ENCODE peak calls at places on chromosomes 5 and 9, in eight cellular contexts. One of them, this sample, is unnamed.
A peak's percentile ranks its signal among the peaks of the same experiment; 100 is the strongest.

GRCh38 chr5:95403996-95404395 is 12.8 kb downstream of the FAM81B start:
- DNase-seq in osteoblast: peak; percentile 65
- DNase-seq in AG08395: peak; percentile 5
- DNase-seq in progenitor cell of endocrine pancreas: no peak
- DNase-seq in fibroblast of villous mesenchyme: no peak
- DNase-seq in SK-N-DZ: no peak
- DNase-seq in GM12891: no peak
- DNase-seq in IMR-90: no peak
- DNase-seq in this sample: no peak

GRCh38 chr5:15938961-15939360 is 240.6 kb downstream of the MARCHF11 start:
- DNase-seq in progenitor cell of endocrine pancreas: no peak
- DNase-seq in AG08395: peak; percentile 93
- DNase-seq in osteoblast: peak; percentile 96
- DNase-seq in SK-N-DZ: no peak
- DNase-seq in fibroblast of villous mesenchyme: peak; percentile 19
- DNase-seq in IMR-90: peak; percentile 93
- DNase-seq in GM12891: no peak
- DNase-seq in this sample: no peak

GRCh38 chr5:159855476-159856157 is 60.7 kb upstream of the ADRA1B start:
- DNase-seq in GM12891: no peak
- DNase-seq in fibroblast of villous mesenchyme: no peak
- DNase-seq in AG08395: no peak
- DNase-seq in SK-N-DZ: no peak
- DNase-seq in osteoblast: peak; percentile 52
- DNase-seq in progenitor cell of endocrine pancreas: no peak
- DNase-seq in IMR-90: peak; percentile 15
- DNase-seq in this sample: no peak

GRCh38 chr9:72592501-72593403 is 71.3 kb downstream of the TMC1 start:
- DNase-seq in IMR-90: peak; percentile 72
- DNase-seq in osteoblast: no peak
- DNase-seq in progenitor cell of endocrine pancreas: no peak
- DNase-seq in SK-N-DZ: peak; percentile 32
- DNase-seq in GM12891: no peak
- DNase-seq in AG08395: peak; percentile 61
- DNase-seq in fibroblast of villous mesenchyme: peak; percentile 78
- DNase-seq in this sample: no peak

GRCh38 chr5:66440202-66440680 is 156.0 kb upstream of the MAST4 start:
- DNase-seq in IMR-90: peak; percentile 4
- DNase-seq in osteoblast: peak; percentile 64
- DNase-seq in progenitor cell of endocrine pancreas: no peak
- DNase-seq in GM12891: no peak
- DNase-seq in AG08395: peak; percentile 60
- DNase-seq in SK-N-DZ: no peak
- DNase-seq in fibroblast of villous mesenchyme: peak; percentile 3
- DNase-seq in this sample: no peak

GRCh38 chr9:96080364-96080763 is 204.9 kb downstream of the ERCC6L2 start:
- DNase-seq in IMR-90: no peak
- DNase-seq in osteoblast: no peak
- DNase-seq in GM12891: no peak
- DNase-seq in progenitor cell of endocrine pancreas: no peak
- DNase-seq in fibroblast of villous mesenchyme: no peak
- DNase-seq in AG08395: no peak
- DNase-seq in SK-N-DZ: no peak
- DNase-seq in this sample: no peak

GRCh38 chr9:96386157-96386556 is 2.6 kb upstream of the SLC35D2 start:
- DNase-seq in fibroblast of villous mesenchyme: no peak
- DNase-seq in SK-N-DZ: no peak
- DNase-seq in GM12891: no peak
- DNase-seq in AG08395: no peak
- DNase-seq in osteoblast: no peak
- DNase-seq in IMR-90: no peak
- DNase-seq in progenitor cell of endocrine pancreas: no peak
- DNase-seq in this sample: no peak

GRCh38 chr5:139443766-139444473 is 4.6 kb upstream of the DNAJC18 start:
- DNase-seq in osteoblast: peak; percentile 57
- DNase-seq in IMR-90: peak; percentile 80
- DNase-seq in SK-N-DZ: no peak
- DNase-seq in AG08395: peak; percentile 77
- DNase-seq in fibroblast of villous mesenchyme: peak; percentile 76
- DNase-seq in progenitor cell of endocrine pancreas: no peak
- DNase-seq in GM12891: no peak
- DNase-seq in this sample: no peak

GRCh38 chr9:20256284-20256948 is 365.9 kb downstream of the MLLT3 start:
- DNase-seq in osteoblast: no peak
- DNase-seq in progenitor cell of endocrine pancreas: no peak
- DNase-seq in GM12891: no peak
- DNase-seq in SK-N-DZ: no peak
- DNase-seq in AG08395: no peak
- DNase-seq in IMR-90: no peak
- DNase-seq in fibroblast of villous mesenchyme: no peak
- DNase-seq in this sample: no peak

GRCh38 chr9:137031904-137032639 is at the start of gene FUT7:
- DNase-seq in SK-N-DZ: no peak
- DNase-seq in osteoblast: no peak
- DNase-seq in AG08395: no peak
- DNase-seq in fibroblast of villous mesenchyme: no peak
- DNase-seq in IMR-90: no peak
- DNase-seq in GM12891: no peak
- DNase-seq in progenitor cell of endocrine pancreas: no peak
- DNase-seq in this sample: no peak

GRCh38 chr5:44183753-44184152 is 205.5 kb downstream of the FGF10 start:
- DNase-seq in progenitor cell of endocrine pancreas: no peak
- DNase-seq in IMR-90: no peak
- DNase-seq in fibroblast of villous mesenchyme: no peak
- DNase-seq in SK-N-DZ: no peak
- DNase-seq in GM12891: no peak
- DNase-seq in AG08395: no peak
- DNase-seq in osteoblast: no peak
- DNase-seq in this sample: no peak

GRCh38 chr5:27316283-27316675 is 277.9 kb upstream of the CDH9 start:
- DNase-seq in progenitor cell of endocrine pancreas: no peak
- DNase-seq in osteoblast: peak; percentile 73
- DNase-seq in IMR-90: peak; percentile 86
- DNase-seq in fibroblast of villous mesenchyme: peak; percentile 61
- DNase-seq in GM12891: no peak
- DNase-seq in AG08395: peak; percentile 11
- DNase-seq in SK-N-DZ: no peak
- DNase-seq in this sample: no peak

GRCh38 chr5:8840237-8840636 is 705.6 kb downstream of the SEMA5A start:
- DNase-seq in IMR-90: no peak
- DNase-seq in osteoblast: no peak
- DNase-seq in SK-N-DZ: no peak
- DNase-seq in GM12891: no peak
- DNase-seq in AG08395: no peak
- DNase-seq in progenitor cell of endocrine pancreas: no peak
- DNase-seq in fibroblast of villous mesenchyme: no peak
- DNase-seq in this sample: no peak

GRCh38 chr5:53378590-53379247 is 101.7 kb upstream of the FST start:
- DNase-seq in IMR-90: peak; percentile 90
- DNase-seq in AG08395: peak; percentile 61
- DNase-seq in SK-N-DZ: no peak
- DNase-seq in GM12891: no peak
- DNase-seq in fibroblast of villous mesenchyme: peak; percentile 73
- DNase-seq in progenitor cell of endocrine pancreas: no peak
- DNase-seq in osteoblast: no peak
- DNase-seq in this sample: no peak

GRCh38 chr9:76519027-76519835 is 60.2 kb downstream of the GCNT1 start:
- DNase-seq in GM12891: no peak
- DNase-seq in fibroblast of villous mesenchyme: no peak
- DNase-seq in SK-N-DZ: no peak
- DNase-seq in IMR-90: no peak
- DNase-seq in AG08395: no peak
- DNase-seq in osteoblast: no peak
- DNase-seq in progenitor cell of endocrine pancreas: no peak
- DNase-seq in this sample: no peak

GRCh38 chr5:75050415-75050814 is 1.9 kb downstream of the GCNT4 start:
- DNase-seq in osteoblast: no peak
- DNase-seq in GM12891: no peak
- DNase-seq in fibroblast of villous mesenchyme: no peak
- DNase-seq in AG08395: no peak
- DNase-seq in progenitor cell of endocrine pancreas: no peak
- DNase-seq in SK-N-DZ: peak; percentile 40
- DNase-seq in IMR-90: no peak
- DNase-seq in this sample: no peak

GRCh38 chr5:164303646-164304225 is 798.3 kb downstream of the MAT2B start:
- DNase-seq in progenitor cell of endocrine pancreas: no peak
- DNase-seq in GM12891: no peak
- DNase-seq in osteoblast: no peak
- DNase-seq in AG08395: no peak
- DNase-seq in fibroblast of villous mesenchyme: no peak
- DNase-seq in IMR-90: no peak
- DNase-seq in SK-N-DZ: no peak
- DNase-seq in this sample: no peak

GRCh38 chr5:124453221-124454032 is 293.0 kb downstream of the ZNF608 start:
- DNase-seq in IMR-90: peak; percentile 89
- DNase-seq in progenitor cell of endocrine pancreas: no peak
- DNase-seq in fibroblast of villous mesenchyme: peak; percentile 44
- DNase-seq in GM12891: no peak
- DNase-seq in osteoblast: peak; percentile 79
- DNase-seq in AG08395: peak; percentile 60
- DNase-seq in SK-N-DZ: no peak
- DNase-seq in this sample: no peak

GRCh38 chr5:101995585-101995984 is 300.5 kb downstream of the SLCO4C1 start:
- DNase-seq in GM12891: no peak
- DNase-seq in fibroblast of villous mesenchyme: no peak
- DNase-seq in progenitor cell of endocrine pancreas: no peak
- DNase-seq in osteoblast: no peak
- DNase-seq in AG08395: no peak
- DNase-seq in IMR-90: no peak
- DNase-seq in SK-N-DZ: no peak
- DNase-seq in this sample: no peak

GRCh38 chr9:113541019-113541900 is 77.7 kb downstream of the RGS3 start:
- DNase-seq in osteoblast: peak; percentile 86
- DNase-seq in GM12891: no peak
- DNase-seq in IMR-90: peak; percentile 55
- DNase-seq in fibroblast of villous mesenchyme: peak; percentile 64
- DNase-seq in progenitor cell of endocrine pancreas: no peak
- DNase-seq in SK-N-DZ: peak; percentile 65
- DNase-seq in AG08395: peak; percentile 59
- DNase-seq in this sample: no peak

GRCh38 chr5:168328804-168329203 is 37.4 kb downstream of the WWC1 start:
- DNase-seq in AG08395: no peak
- DNase-seq in GM12891: peak; percentile 39
- DNase-seq in fibroblast of villous mesenchyme: peak; percentile 33
- DNase-seq in osteoblast: no peak
- DNase-seq in SK-N-DZ: peak; percentile 50
- DNase-seq in progenitor cell of endocrine pancreas: peak; percentile 41
- DNase-seq in IMR-90: peak; percentile 56
- DNase-seq in this sample: no peak

GRCh38 chr5:85395526-85395925 is 1010.8 kb upstream of the EDIL3 start:
- DNase-seq in GM12891: no peak
- DNase-seq in progenitor cell of endocrine pancreas: no peak
- DNase-seq in SK-N-DZ: no peak
- DNase-seq in IMR-90: no peak
- DNase-seq in AG08395: no peak
- DNase-seq in osteoblast: no peak
- DNase-seq in fibroblast of villous mesenchyme: no peak
- DNase-seq in this sample: no peak

GRCh38 chr9:124011460-124012301 is at the start of gene LHX2:
- DNase-seq in AG08395: peak; percentile 74
- DNase-seq in fibroblast of villous mesenchyme: peak; percentile 55
- DNase-seq in progenitor cell of endocrine pancreas: no peak
- DNase-seq in IMR-90: peak; percentile 52
- DNase-seq in SK-N-DZ: peak; percentile 85
- DNase-seq in osteoblast: peak; percentile 98
- DNase-seq in GM12891: no peak
- DNase-seq in this sample: no peak

GRCh38 chr9:78821126-78821822 is 524.3 kb downstream of the PSAT1 start:
- DNase-seq in fibroblast of villous mesenchyme: peak; percentile 45
- DNase-seq in SK-N-DZ: peak; percentile 32
- DNase-seq in progenitor cell of endocrine pancreas: no peak
- DNase-seq in AG08395: peak; percentile 31
- DNase-seq in GM12891: peak; percentile 14
- DNase-seq in IMR-90: peak; percentile 42
- DNase-seq in osteoblast: peak; percentile 63
- DNase-seq in this sample: no peak

GRCh38 chr5:33997331-33997983 is 10.4 kb downstream of the AMACR start:
- DNase-seq in GM12891: no peak
- DNase-seq in osteoblast: peak; percentile 85
- DNase-seq in IMR-90: peak; percentile 88
- DNase-seq in fibroblast of villous mesenchyme: peak; percentile 81
- DNase-seq in SK-N-DZ: peak; percentile 57
- DNase-seq in progenitor cell of endocrine pancreas: no peak
- DNase-seq in AG08395: peak; percentile 85
- DNase-seq in this sample: no peak

GRCh38 chr9:110027624-110028023 is 180.3 kb downstream of the C9orf152 start:
- DNase-seq in AG08395: peak; percentile 23
- DNase-seq in fibroblast of villous mesenchyme: peak; percentile 86
- DNase-seq in osteoblast: no peak
- DNase-seq in GM12891: no peak
- DNase-seq in progenitor cell of endocrine pancreas: no peak
- DNase-seq in IMR-90: peak; percentile 78
- DNase-seq in SK-N-DZ: no peak
- DNase-seq in this sample: no peak

GRCh38 chr5:88092938-88093635 is 175.6 kb downstream of the TMEM161B start:
- DNase-seq in SK-N-DZ: no peak
- DNase-seq in progenitor cell of endocrine pancreas: no peak
- DNase-seq in IMR-90: no peak
- DNase-seq in AG08395: no peak
- DNase-seq in GM12891: no peak
- DNase-seq in fibroblast of villous mesenchyme: no peak
- DNase-seq in osteoblast: peak; percentile 30
- DNase-seq in this sample: no peak

GRCh38 chr5:113319256-113320053 is 115.3 kb downstream of the TSSK1B start:
- DNase-seq in progenitor cell of endocrine pancreas: no peak
- DNase-seq in osteoblast: no peak
- DNase-seq in AG08395: no peak
- DNase-seq in IMR-90: no peak
- DNase-seq in GM12891: no peak
- DNase-seq in fibroblast of villous mesenchyme: no peak
- DNase-seq in SK-N-DZ: no peak
- DNase-seq in this sample: no peak

GRCh38 chr9:95508242-95508967 is 8.4 kb downstream of the PTCH1 start:
- DNase-seq in fibroblast of villous mesenchyme: no peak
- DNase-seq in AG08395: no peak
- DNase-seq in IMR-90: no peak
- DNase-seq in progenitor cell of endocrine pancreas: no peak
- DNase-seq in GM12891: no peak
- DNase-seq in osteoblast: no peak
- DNase-seq in SK-N-DZ: no peak
- DNase-seq in this sample: no peak

GRCh38 chr5:150142800-150143724 is 12.6 kb downstream of the PDGFRB start:
- DNase-seq in IMR-90: peak; percentile 98
- DNase-seq in SK-N-DZ: no peak
- DNase-seq in progenitor cell of endocrine pancreas: no peak
- DNase-seq in GM12891: no peak
- DNase-seq in osteoblast: peak; percentile 93
- DNase-seq in fibroblast of villous mesenchyme: peak; percentile 98
- DNase-seq in AG08395: peak; percentile 89
- DNase-seq in this sample: no peak

GRCh38 chr5:38370341-38371100 is 112.2 kb downstream of the EGFLAM start:
- DNase-seq in osteoblast: no peak
- DNase-seq in AG08395: no peak
- DNase-seq in progenitor cell of endocrine pancreas: no peak
- DNase-seq in IMR-90: no peak
- DNase-seq in SK-N-DZ: no peak
- DNase-seq in GM12891: no peak
- DNase-seq in fibroblast of villous mesenchyme: peak; percentile 94
- DNase-seq in this sample: no peak

GRCh38 chr5:88836195-88836838 is 46.7 kb downstream of the MEF2C start:
- DNase-seq in fibroblast of villous mesenchyme: peak; percentile 41
- DNase-seq in progenitor cell of endocrine pancreas: no peak
- DNase-seq in GM12891: no peak
- DNase-seq in IMR-90: peak; percentile 19
- DNase-seq in SK-N-DZ: no peak
- DNase-seq in osteoblast: peak; percentile 41
- DNase-seq in AG08395: peak; percentile 20
- DNase-seq in this sample: no peak

GRCh38 chr9:123111977-123112869 is 78.8 kb downstream of the GPR21 start:
- DNase-seq in SK-N-DZ: no peak
- DNase-seq in osteoblast: no peak
- DNase-seq in GM12891: peak; percentile 33
- DNase-seq in progenitor cell of endocrine pancreas: no peak
- DNase-seq in IMR-90: no peak
- DNase-seq in AG08395: peak; percentile 22
- DNase-seq in fibroblast of villous mesenchyme: peak; percentile 20
- DNase-seq in this sample: no peak